ENCODE peak calls at places on chromosomes 6 and 20, in five cellular contexts. B, J, K, N and M are unnamed samples.

GRCh38 chr6:140320081-140320798 is 945.8 kb upstream of the CITED2 start:
- DNase-seq in B (no peak), J (no peak), K (no peak), N (no peak), M (no peak)

GRCh38 chr20:3080939-3081388 is 3.6 kb downstream of the AVP start:
- DNase-seq in B (no peak), J (no peak), K (no peak), N (peak; percentile 27), M (peak; percentile 100)

GRCh38 chr20:38023181-38024085 is 9.8 kb downstream of the TTI1 start:
- DNase-seq in B (no peak), J (peak; percentile 62), K (no peak), N (no peak), M (peak; percentile 72)

GRCh38 chr20:61295726-61296628 is 43.9 kb downstream of the CDH4 start:
- DNase-seq in B (no peak), J (no peak), K (no peak), N (no peak), M (peak; percentile 73)

GRCh38 chr6:105900120-105900937 is 185.8 kb upstream of the PRDM1 start:
- DNase-seq in B (no peak), J (peak; percentile 18), K (no peak), N (no peak), M (peak; percentile 50)

GRCh38 chr20:33875534-33876026 is 64.4 kb downstream of the CHMP4B start:
- DNase-seq in B (no peak), J (no peak), K (no peak), N (no peak), M (no peak)

GRCh38 chr20:48467622-48468021 is 360.2 kb downstream of the PREX1 start:
- DNase-seq in B (no peak), J (no peak), K (peak; percentile 32), N (no peak), M (no peak)

GRCh38 chr6:134802426-134803058 is 147.4 kb downstream of the ALDH8A1 start:
- DNase-seq in B (no peak), J (peak; percentile 35), K (no peak), N (no peak), M (no peak)

GRCh38 chr6:31972709-31973350 is 892 bp upstream of the DXO start:
- DNase-seq in B (no peak), J (peak; percentile 35), K (no peak), N (no peak), M (peak; percentile 90)

GRCh38 chr20:17662333-17663039 is 19.6 kb downstream of the RRBP1 start:
- DNase-seq in B (no peak), J (peak; percentile 89), K (no peak), N (peak; percentile 88), M (peak; percentile 95)

GRCh38 chr6:56916849-56917551 is 37.9 kb upstream of the BEND6 start:
- DNase-seq in B (no peak), J (no peak), K (no peak), N (no peak), M (no peak)

GRCh38 chr6:87623248-87623647 is 33.3 kb downstream of the ORC3 start:
- DNase-seq in B (no peak), J (peak; percentile 15), K (no peak), N (no peak), M (peak; percentile 47)